ENCODE peak calls at places on chromosomes 6 and 20, in eight cellular contexts. S, C, L, K, I, O, U and Z are unnamed samples.

GRCh38 chr20:24331939-24332338 is 137.5 kb upstream of the SYNDIG1 start:
- DNase-seq in S (no peak), C (no peak), L (no peak), K (no peak), I (no peak), O (no peak), U (no peak), Z (no peak)

GRCh38 chr6:120869397-120869796 is 464.9 kb downstream of the TBC1D32 start:
- DNase-seq in S (no peak), C (no peak), L (no peak), K (no peak), I (no peak), O (no peak), U (no peak), Z (peak)

GRCh38 chr6:81999270-81999669 is 246.8 kb upstream of the TENT5A start:
- DNase-seq in S (no peak), C (no peak), L (no peak), K (no peak), I (no peak), O (no peak), U (no peak), Z (no peak)

GRCh38 chr6:170493354-170493753 is 59.8 kb downstream of the PSMB1 start:
- DNase-seq in S (no peak), C (no peak), L (no peak), K (no peak), I (no peak), O (no peak), U (no peak), Z (no peak)

GRCh38 chr20:63627129-63627699 is 313 bp upstream of the GMEB2 start:
- DNase-seq in S (peak), C (peak), L (peak), K (peak), I (peak), O (peak), U (peak), Z (peak)

GRCh38 chr20:8946036-8946926 is 122.6 kb upstream of the PLCB4 start:
- DNase-seq in S (no peak), C (no peak), L (no peak), K (no peak), I (no peak), O (no peak), U (no peak), Z (no peak)

GRCh38 chr6:39806277-39806676 is 14.1 kb downstream of the DAAM2 start:
- DNase-seq in S (no peak), C (no peak), L (no peak), K (no peak), I (no peak), O (no peak), U (no peak), Z (no peak)

GRCh38 chr6:157607317-157608109 is 215.5 kb upstream of the SNX9 start:
- DNase-seq in S (no peak), C (no peak), L (no peak), K (no peak), I (no peak), O (peak), U (no peak), Z (peak)

GRCh38 chr6:15431762-15432495 is 186.1 kb downstream of the JARID2 start:
- DNase-seq in S (no peak), C (no peak), L (no peak), K (no peak), I (no peak), O (no peak), U (no peak), Z (peak)

GRCh38 chr20:50886184-50886790 is 45.0 kb downstream of the ADNP start:
- DNase-seq in S (no peak), C (no peak), L (peak), K (no peak), I (no peak), O (no peak), U (no peak), Z (peak)

GRCh38 chr20:50879649-50880550 is 51.3 kb downstream of the ADNP start:
- DNase-seq in S (no peak), C (no peak), L (peak), K (no peak), I (no peak), O (no peak), U (no peak), Z (no peak)

GRCh38 chr20:50885781-50886180 is 45.5 kb downstream of the ADNP start:
- DNase-seq in S (no peak), C (no peak), L (peak), K (no peak), I (no peak), O (no peak), U (no peak), Z (no peak)

GRCh38 chr20:50883856-50884255 is 47.4 kb downstream of the ADNP start:
- DNase-seq in S (no peak), C (no peak), L (peak), K (no peak), I (no peak), O (no peak), U (no peak), Z (no peak)

GRCh38 chr20:50885068-50885467 is 46.2 kb downstream of the ADNP start:
- DNase-seq in S (no peak), C (no peak), L (peak), K (no peak), I (no peak), O (no peak), U (no peak), Z (no peak)
- H3K27ac ChIP-seq in S (no peak), C (no peak), L (no peak), K (no peak), I (no peak), O (no peak), U (peak), Z (no peak)

GRCh38 chr20:36950432-36951197 is 893 bp downstream of the SAMHD1 start:
- DNase-seq in S (no peak), C (peak), L (no peak), K (peak), I (no peak), O (peak), U (peak), Z (peak)
- H3K27ac ChIP-seq in S (no peak), C (peak), L (peak), K (peak), I (no peak), O (peak), U (peak), Z (no peak)

GRCh38 chr6:128757961-128758360 is 125.0 kb upstream of the LAMA2 start:
- DNase-seq in S (no peak), C (no peak), L (no peak), K (no peak), I (peak), O (no peak), U (peak), Z (no peak)
- H3K27ac ChIP-seq in S (no peak), C (no peak), L (no peak), K (no peak), I (no peak), O (no peak), U (no peak), Z (no peak)

DNA sequence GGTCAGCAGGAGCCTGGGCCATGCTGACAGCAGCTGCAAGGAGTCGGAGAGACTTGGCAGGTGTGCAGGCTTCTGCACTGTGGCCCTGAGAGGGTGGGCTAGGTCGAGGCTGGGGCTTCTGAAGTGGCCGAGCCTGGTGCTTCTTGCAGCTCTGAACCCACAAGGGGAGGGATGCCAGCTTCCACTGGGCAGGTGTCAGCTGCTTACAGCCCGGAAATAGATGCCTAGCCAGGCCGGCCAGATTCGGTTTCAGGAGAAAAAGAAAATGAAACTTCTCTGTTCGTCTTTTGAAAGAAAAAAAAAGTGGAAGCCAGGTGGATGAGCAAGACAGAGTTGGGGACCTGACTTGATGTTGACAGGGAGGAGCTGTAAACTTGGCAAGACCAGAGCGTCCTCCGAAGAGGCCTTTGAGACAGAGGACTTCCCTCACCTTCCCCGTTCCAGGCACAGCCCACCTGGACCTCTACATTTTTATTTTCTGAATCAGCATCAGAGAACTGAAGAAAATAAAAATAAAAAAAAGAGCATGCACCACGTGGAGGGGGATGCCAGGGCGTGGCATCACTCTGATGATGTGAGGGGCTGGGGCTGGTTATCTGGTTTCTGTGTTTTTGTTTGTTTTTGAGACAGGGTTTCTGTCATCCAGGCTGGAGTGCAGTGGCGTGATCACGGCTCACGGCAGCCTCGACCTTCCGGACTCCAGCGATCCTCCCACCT is at the start of gene ZBP1:
- DNase-seq in S (no peak), C (no peak), L (peak), K (peak), I (no peak), O (peak), U (no peak), Z (no peak)
- H3K27ac ChIP-seq in S (no peak), C (no peak), L (peak), K (no peak), I (no peak), O (peak), U (no peak), Z (no peak)

GRCh38 chr6:34393191-34393967 is 910 bp upstream of the NUDT3 start:
- DNase-seq in S (no peak), C (no peak), L (no peak), K (no peak), I (no peak), O (peak), U (no peak), Z (no peak)
- H3K27ac ChIP-seq in S (peak), C (peak), L (peak), K (peak), I (no peak), O (peak), U (peak), Z (no peak)